ENCODE peak calls at places on chromosome 12, in six cellular contexts. I, U, M, X, H and B are unnamed samples.

GRCh38 chr12:101173197-101173749 is 36.8 kb downstream of the SLC5A8 start:
- ATAC-seq in M (no peak), I (no peak), H (no peak), X (no peak), U (no peak), B (no peak)

GRCh38 chr12:24527102-24527501 is 421.8 kb downstream of the BCAT1 start:
- ATAC-seq in H (no peak), X (no peak), I (no peak), U (no peak), M (no peak), B (no peak)

GRCh38 chr12:28051516-28052456 is 79.3 kb upstream of the PTHLH start:
- ATAC-seq in I (no peak), H (no peak), U (no peak), X (no peak), M (peak), B (no peak)

GRCh38 chr12:65279387-65280112 is 1.1 kb downstream of the MSRB3 start:
- ATAC-seq in M (no peak), I (no peak), U (no peak), X (no peak), H (peak), B (no peak)

GRCh38 chr12:3152892-3153291 is 75.7 kb downstream of the TSPAN9 start:
- ATAC-seq in H (peak), X (no peak), U (no peak), M (peak), I (peak), B (no peak)

GRCh38 chr12:54331461-54331860 is 6.5 kb downstream of the COPZ1 start:
- ATAC-seq in H (no peak), M (no peak), X (no peak), I (no peak), U (no peak), B (no peak)

GRCh38 chr12:19411234-19412221 is 27.8 kb upstream of the AEBP2 start:
- ATAC-seq in I (no peak), X (no peak), U (no peak), M (peak), H (no peak), B (no peak)

GRCh38 chr12:58888131-58888783 is 32.0 kb downstream of the LRIG3 start:
- ATAC-seq in U (no peak), X (no peak), M (peak), I (no peak), H (no peak), B (no peak)

GRCh38 chr12:92070864-92071445 is 74.7 kb downstream of the BTG1 start:
- ATAC-seq in X (no peak), H (no peak), M (peak), U (no peak), I (no peak), B (no peak)

GRCh38 chr12:93573552-93574223 is 1.2 kb downstream of the SOCS2 start:
- ATAC-seq in X (no peak), H (no peak), I (no peak), U (no peak), M (no peak), B (no peak)

GRCh38 chr12:13443028-13443427 is 246.5 kb downstream of the EMP1 start:
- ATAC-seq in U (no peak), X (no peak), H (no peak), M (no peak), I (no peak), B (no peak)

GRCh38 chr12:132695431-132695830 is 8.0 kb downstream of the PXMP2 start:
- ATAC-seq in X (no peak), M (peak), U (no peak), I (no peak), H (no peak), B (no peak)

GRCh38 chr12:12301122-12301521 is 34.3 kb upstream of the LRP6 start:
- ATAC-seq in I (no peak), U (no peak), H (no peak), X (no peak), M (no peak), B (no peak)

GRCh38 chr12:123126294-123127144 is 24.4 kb downstream of the PITPNM2 start:
- ATAC-seq in M (peak), H (no peak), U (peak), I (no peak), X (peak), B (no peak)

GRCh38 chr12:12979731-12980259 is 20.3 kb downstream of the HEBP1 start:
- ATAC-seq in M (peak), U (no peak), I (no peak), X (peak), H (no peak), B (no peak)

GRCh38 chr12:106192659-106193403 is 54.1 kb upstream of the NUAK1 start:
- ATAC-seq in X (no peak), H (no peak), M (no peak), U (peak), I (no peak), B (no peak)

GRCh38 chr12:121325922-121326396 is 26.3 kb downstream of the ANAPC5 start:
- ATAC-seq in H (no peak), M (no peak), I (no peak), U (no peak), X (no peak), B (no peak)

GRCh38 chr12:46082473-46082872 is 92.1 kb upstream of the SCAF11 start:
- ATAC-seq in H (no peak), M (no peak), I (no peak), U (no peak), X (no peak), B (no peak)

GRCh38 chr12:76836633-76837032 is 42.2 kb downstream of the CSRP2 start:
- ATAC-seq in H (no peak), U (no peak), X (no peak), M (no peak), I (no peak), B (peak)

GRCh38 chr12:3662516-3662915 is 90.4 kb downstream of the CRACR2A start:
- ATAC-seq in U (no peak), M (no peak), X (no peak), I (no peak), H (no peak), B (no peak)

GRCh38 chr12:9214536-9214935 is 6.3 kb upstream of the PZP start:
- ATAC-seq in I (no peak), H (no peak), M (no peak), U (no peak), X (no peak), B (no peak)

GRCh38 chr12:56040963-56041578 is 647 bp upstream of the RPS26 start:
- ATAC-seq in H (peak), X (no peak), M (no peak), I (no peak), U (peak), B (peak)

GRCh38 chr12:94534761-94535613 is 75.3 kb upstream of the CEP83 start:
- ATAC-seq in H (no peak), U (no peak), X (no peak), M (no peak), I (peak), B (no peak)

GRCh38 chr12:96054262-96054645 is 18.9 kb upstream of the LTA4H start:
- ATAC-seq in X (no peak), I (no peak), M (peak), H (no peak), U (no peak), B (no peak)

GRCh38 chr12:6899837-6900519 is 4.6 kb upstream of the LRRC23 start:
- ATAC-seq in I (no peak), M (peak), H (no peak), U (no peak), X (no peak), B (no peak)